ENCODE peak calls at places on chromosomes 11 and 22, in eight cellular contexts. M is body of pancreas; R is skeletal muscle cell; Z is stimulated activated CD8-positive, alpha-beta memory T cell treated with anti-CD3 and anti-CD28 coated beads, Interleukin-15, amount 100 ng/mL, for 1 hour; Y is ELR; E is non-pigmented ciliary epithelial cell; B is EL; O is amygdala. N is an unnamed sample.

GRCh38 chr11:45609902-45610301 is 55.5 kb downstream of the CHST1 start:
- DNase-seq in M (no peak), R (no peak), Z (no peak), Y (no peak), E (no peak), B (no peak), O (no peak), N (no peak)

GRCh38 chr11:119340335-119341221 is at the start of gene C1QTNF5:
- DNase-seq in M (peak; percentile 87), R (no peak), Z (no peak), Y (peak; percentile 44), E (no peak), B (peak; percentile 72), O (peak; percentile 58), N (no peak)

GRCh38 chr22:35480143-35480542 is 60.5 kb upstream of the RASD2 start:
- DNase-seq in M (peak; percentile 26), R (no peak), Z (no peak), Y (peak; percentile 22), E (no peak), B (peak; percentile 25), O (no peak), N (no peak)

GRCh38 chr11:95429376-95429907 is 198.4 kb upstream of the SESN3 start:
- DNase-seq in M (no peak), R (no peak), Z (no peak), Y (no peak), E (no peak), B (no peak), O (no peak), N (no peak)

GRCh38 chr22:46043339-46043738 is 66.4 kb upstream of the WNT7B start:
- DNase-seq in M (no peak), R (no peak), Z (no peak), Y (no peak), E (no peak), B (no peak), O (no peak), N (no peak)

GRCh38 chr11:80103149-80103859 is 662.5 kb upstream of the TENM4 start:
- DNase-seq in M (no peak), R (peak; percentile 87), Z (no peak), Y (peak; percentile 95), E (peak; percentile 87), B (peak; percentile 95), O (no peak), N (peak; percentile 79)

GRCh38 chr11:130388607-130389205 is 39.7 kb downstream of the ADAMTS8 start:
- DNase-seq in M (no peak), R (no peak), Z (no peak), Y (no peak), E (no peak), B (no peak), O (no peak), N (no peak)

GRCh38 chr22:44107341-44107740 is 73.4 kb upstream of the PARVG start:
- DNase-seq in M (no peak), R (no peak), Z (no peak), Y (no peak), E (no peak), B (no peak), O (no peak), N (no peak)

GRCh38 chr11:22392561-22392960 is 54.4 kb downstream of the SLC17A6 start:
- DNase-seq in M (no peak), R (no peak), Z (no peak), Y (no peak), E (no peak), B (no peak), O (no peak), N (no peak)

GRCh38 chr11:114377612-114378267 is 22.6 kb downstream of the C11orf71 start:
- DNase-seq in M (no peak), R (peak; percentile 62), Z (no peak), Y (peak; percentile 95), E (no peak), B (peak; percentile 96), O (no peak), N (no peak)

GRCh38 chr11:65553301-65554001 is 4.7 kb downstream of the LTBP3 start:
- DNase-seq in M (no peak), R (no peak), Z (no peak), Y (no peak), E (no peak), B (no peak), O (no peak), N (no peak)

GRCh38 chr22:43504068-43504467 is 92.3 kb downstream of the MPPED1 start:
- DNase-seq in M (no peak), R (no peak), Z (no peak), Y (no peak), E (no peak), B (no peak), O (no peak), N (no peak)